ENCODE peak calls at places on chromosomes 11 and 22, in four cellular contexts. One of them, this sample, is unnamed.
A peak's percentile ranks its signal among the peaks of the same experiment; 100 is the strongest.

GRCh38 chr11:117949062-117949461 is 19.9 kb upstream of the TMPRSS13 start:
- DNase-seq in NCI-H748 treated with DMSO at 0.1 percent for 48 hours: no peak
- DNase-seq in GM10248: no peak
- DNase-seq in NCI-H460: no peak
- DNase-seq in this sample: no peak

GRCh38 chr11:110903830-110904229 is 191.6 kb upstream of the ARHGAP20 start:
- DNase-seq in NCI-H748 treated with DMSO at 0.1 percent for 48 hours: no peak
- DNase-seq in GM10248: no peak
- DNase-seq in NCI-H460: no peak
- DNase-seq in this sample: no peak

GRCh38 chr22:42079319-42080251 is at the start of gene SMDT1:
- DNase-seq in NCI-H748 treated with DMSO at 0.1 percent for 48 hours: peak; percentile 98
- DNase-seq in GM10248: peak; percentile 98
- DNase-seq in NCI-H460: peak; percentile 96
- DNase-seq in this sample: peak; percentile 96

GRCh38 chr22:45164217-45165123 is 745 bp downstream of the NUP50 start:
- DNase-seq in NCI-H460: no peak
- DNase-seq in NCI-H748 treated with DMSO at 0.1 percent for 48 hours: no peak
- DNase-seq in GM10248: peak; percentile 53
- DNase-seq in this sample: no peak

GRCh38 chr11:44018127-44018521 is 29.7 kb upstream of the ACCSL start:
- DNase-seq in GM10248: no peak
- DNase-seq in NCI-H748 treated with DMSO at 0.1 percent for 48 hours: no peak
- DNase-seq in NCI-H460: no peak
- DNase-seq in this sample: no peak

GRCh38 chr11:74680703-74681531 is 50.3 kb downstream of the CHRDL2 start:
- DNase-seq in GM10248: no peak
- DNase-seq in NCI-H748 treated with DMSO at 0.1 percent for 48 hours: no peak
- DNase-seq in NCI-H460: no peak
- DNase-seq in this sample: no peak

GRCh38 chr22:32245042-32245441 is 10.1 kb downstream of the SLC5A4 start:
- DNase-seq in GM10248: no peak
- DNase-seq in NCI-H460: no peak
- DNase-seq in NCI-H748 treated with DMSO at 0.1 percent for 48 hours: no peak
- DNase-seq in this sample: no peak

GRCh38 chr11:92296138-92296515 is 71.5 kb downstream of the FAT3 start:
- DNase-seq in NCI-H748 treated with DMSO at 0.1 percent for 48 hours: no peak
- DNase-seq in NCI-H460: no peak
- DNase-seq in GM10248: no peak
- DNase-seq in this sample: no peak

GRCh38 chr11:117815262-117815803 is 9.2 kb downstream of the FXYD2 start:
- DNase-seq in NCI-H460: no peak
- DNase-seq in GM10248: peak; percentile 83
- DNase-seq in NCI-H748 treated with DMSO at 0.1 percent for 48 hours: no peak
- DNase-seq in this sample: no peak

GRCh38 chr11:112497826-112498225 is 237.2 kb upstream of the PLET1 start:
- DNase-seq in NCI-H460: no peak
- DNase-seq in GM10248: no peak
- DNase-seq in NCI-H748 treated with DMSO at 0.1 percent for 48 hours: no peak
- DNase-seq in this sample: no peak

GRCh38 chr11:65132988-65133700 is 1.2 kb downstream of the SYVN1 start:
- DNase-seq in NCI-H748 treated with DMSO at 0.1 percent for 48 hours: peak; percentile 4
- DNase-seq in NCI-H460: no peak
- DNase-seq in GM10248: peak; percentile 71
- DNase-seq in this sample: peak; percentile 21

This sample was measured in NCI-H1105.